ENCODE peak calls at places on chromosomes 3 and 15, in nine cellular contexts. D, M, R, H, T, N, V, J and F are unnamed samples.

GRCh38 chr3:61354604-61355003 is 103.4 kb upstream of the FHIT start:
- DNase-seq in N (no peak), V (no peak), R (no peak), T (no peak), D (no peak), J (no peak), M (no peak), H (no peak), F (no peak)

GRCh38 chr3:195102609-195103467 is 168.1 kb downstream of the XXYLT1 start:
- DNase-seq in H (no peak), M (no peak), T (no peak), D (peak; percentile 79), V (peak; percentile 50), N (peak; percentile 98), J (peak; percentile 24), R (no peak), F (no peak)

GRCh38 chr3:63644212-63644777 is 8.2 kb upstream of the SNTN start:
- DNase-seq in N (no peak), D (no peak), R (no peak), H (no peak), V (no peak), M (no peak), T (no peak), J (no peak), F (no peak)

GRCh38 chr3:159200176-159200575 is 398.3 kb downstream of the MFSD1 start:
- DNase-seq in D (no peak), M (no peak), N (no peak), H (no peak), J (no peak), R (no peak), T (no peak), V (no peak), F (no peak)

GRCh38 chr15:48366574-48367312 is 35.5 kb downstream of the DUT start:
- DNase-seq in N (no peak), H (no peak), R (no peak), J (peak; percentile 4), T (no peak), D (no peak), V (no peak), M (no peak), F (no peak)

GRCh38 chr3:41364736-41365135 is 165.4 kb downstream of the CTNNB1 start:
- DNase-seq in H (no peak), T (no peak), R (no peak), D (no peak), V (no peak), J (no peak), N (no peak), M (no peak), F (no peak)

GRCh38 chr15:39128746-39129145 is 452.1 kb upstream of the THBS1 start:
- DNase-seq in N (no peak), J (no peak), T (no peak), V (no peak), H (no peak), M (no peak), D (no peak), R (no peak), F (no peak)

GRCh38 chr15:69729167-69729748 is 276.6 kb downstream of the RPLP1 start:
- DNase-seq in N (peak; percentile 8), T (peak; percentile 17), R (no peak), M (no peak), D (no peak), H (no peak), V (peak; percentile 29), J (peak; percentile 49), F (peak; percentile 70)

GRCh38 chr15:82263350-82263749 is 732 bp downstream of the SAXO2 start:
- DNase-seq in N (no peak), J (no peak), H (no peak), V (peak; percentile 68), R (no peak), D (no peak), T (no peak), M (no peak), F (no peak)

GRCh38 chr3:176514297-176514696 is 683.0 kb downstream of the TBL1XR1 start:
- DNase-seq in T (peak; percentile 8), N (peak; percentile 42), J (no peak), H (no peak), M (no peak), R (no peak), V (peak; percentile 8), D (no peak), F (no peak)

GRCh38 chr3:135513106-135514063 is 452.1 kb upstream of the PPP2R3A start:
- DNase-seq in V (no peak), N (peak; percentile 76), J (no peak), R (no peak), M (no peak), D (no peak), T (no peak), H (no peak), F (no peak)

GRCh38 chr15:56058986-56059385 is 65.6 kb upstream of the NEDD4 start:
- DNase-seq in H (no peak), T (no peak), N (no peak), R (no peak), D (no peak), J (no peak), V (no peak), M (no peak), F (no peak)

GRCh38 chr3:96814581-96815567 is at the start of gene EPHA6:
- DNase-seq in N (no peak), H (no peak), J (no peak), R (no peak), T (no peak), V (no peak), D (no peak), M (no peak), F (no peak)

GRCh38 chr15:55279746-55280351 is 9.8 kb downstream of the RAB27A start:
- DNase-seq in D (peak; percentile 34), M (no peak), J (no peak), T (no peak), H (peak; percentile 77), V (peak; percentile 23), N (peak; percentile 95), R (no peak), F (no peak)

GRCh38 chr3:129837057-129837631 is 56.4 kb downstream of the TMCC1 start:
- DNase-seq in V (no peak), H (no peak), T (no peak), M (no peak), J (no peak), D (no peak), N (peak; percentile 39), R (no peak), F (no peak)

GRCh38 chr3:64129106-64129505 is 96.2 kb downstream of the PRICKLE2 start:
- DNase-seq in N (no peak), V (no peak), M (no peak), H (no peak), T (no peak), J (no peak), R (no peak), D (no peak), F (no peak)

GRCh38 chr15:33215941-33216872 is 21.7 kb upstream of the FMN1 start:
- DNase-seq in H (no peak), T (no peak), V (no peak), D (no peak), J (no peak), M (no peak), R (no peak), N (peak; percentile 24), F (no peak)

GRCh38 chr15:38991701-38992100 is 427.1 kb upstream of the RASGRP1 start:
- DNase-seq in V (no peak), D (no peak), T (no peak), M (no peak), R (no peak), J (no peak), H (no peak), N (no peak), F (no peak)

GRCh38 chr15:99424131-99424571 is 141.6 kb upstream of the MEF2A start:
- DNase-seq in V (no peak), R (no peak), T (no peak), D (peak; percentile 13), H (peak; percentile 16), J (no peak), M (no peak), N (no peak), F (no peak)

GRCh38 chr15:45225506-45226273 is 26.3 kb upstream of the SLC28A2 start:
- DNase-seq in D (no peak), M (no peak), N (no peak), H (no peak), T (no peak), R (no peak), V (no peak), J (no peak), F (peak; percentile 53)

GRCh38 chr15:68704496-68705021 is 116.1 kb downstream of the ANP32A start:
- DNase-seq in V (no peak), D (peak; percentile 44), R (no peak), J (peak; percentile 15), H (peak; percentile 46), N (peak; percentile 20), T (peak; percentile 79), M (no peak), F (no peak)

GRCh38 chr3:144859057-144859626 is 887.5 kb downstream of the DIPK2A start:
- DNase-seq in D (no peak), R (no peak), H (no peak), M (no peak), V (no peak), T (no peak), N (no peak), J (no peak), F (no peak)

GRCh38 chr15:73632670-73633058 is 525 bp downstream of the NPTN start:
- DNase-seq in J (no peak), D (peak; percentile 30), T (peak; percentile 33), N (no peak), H (peak; percentile 28), M (no peak), V (no peak), R (no peak), F (no peak)

GRCh38 chr15:100973351-100974034 is 54.3 kb downstream of the LRRK1 start:
- DNase-seq in V (no peak), N (no peak), T (no peak), M (no peak), D (no peak), R (no peak), H (no peak), J (no peak), F (no peak)
- H3K4me3 ChIP-seq in V (no peak overlapping the region), N (peak overlapping the region; percentile 29), T (peak overlapping the region; percentile 42), M (peak overlapping the region; percentile 26), D (no peak overlapping the region), R (peak overlapping the region; percentile 14), H (peak overlapping the region; percentile 25), J (no peak overlapping the region), F (peak overlapping the region; percentile 15)

GRCh38 chr15:90598053-90598577 is 68.4 kb downstream of the CRTC3 start:
- DNase-seq in N (no peak), T (peak; percentile 56), D (peak; percentile 70), H (peak; percentile 84), J (peak; percentile 68), V (no peak), M (peak; percentile 4), R (no peak), F (peak; percentile 67)
- TF ChIP-seq POLR2A in N (no peak), T (no peak), D (no peak), H (no peak), J (no peak), V (no peak), M (no peak), R (no peak), F (no peak)

GRCh38 chr3:59247402-59247841 is 197.6 kb upstream of the CFAP20DC start:
- DNase-seq in M (no peak), H (no peak), R (peak; percentile 49), V (no peak), D (no peak), T (no peak), N (peak; percentile 52), J (no peak), F (no peak)
- H3K27ac ChIP-seq in M (no peak overlapping the region), H (no peak overlapping the region), R (peak overlapping the region; percentile 21), V (no peak overlapping the region), D (no peak overlapping the region), T (no peak overlapping the region), N (no peak overlapping the region), J (no peak overlapping the region), F (no peak overlapping the region)

GRCh38 chr3:11138371-11138770 is 15.9 kb upstream of the HRH1 start:
- DNase-seq in J (no peak), R (no peak), D (no peak), H (no peak), V (no peak), T (no peak), M (no peak), N (no peak), F (no peak)
- H3K4me3 ChIP-seq in J (no peak overlapping the region), R (no peak overlapping the region), D (no peak overlapping the region), H (no peak overlapping the region), V (no peak overlapping the region), T (no peak overlapping the region), M (no peak overlapping the region), N (no peak overlapping the region), F (no peak overlapping the region)